ENCODE peak calls at places on chromosomes 13 and 19, in eight cellular contexts. One of them, this sample, is unnamed.

GRCh38 chr13:74444877-74445479 is 310.8 kb upstream of the KLF12 start:
- DNase-seq in AG04450: no peak
- DNase-seq in brain microvascular endothelial cell: peak
- DNase-seq in AG10803: peak
- DNase-seq in CD4-positive, alpha-beta T cell: no peak
- DNase-seq in fibroblast of pulmonary artery: no peak
- DNase-seq in cardiac fibroblast: no peak
- DNase-seq in tibial nerve: no peak
- DNase-seq in this sample: peak

GRCh38 chr19:47253467-47253881 is 2.9 kb upstream of the CCDC9 start:
- DNase-seq in cardiac fibroblast: peak
- DNase-seq in tibial nerve: no peak
- DNase-seq in fibroblast of pulmonary artery: peak
- DNase-seq in CD4-positive, alpha-beta T cell: no peak
- DNase-seq in brain microvascular endothelial cell: peak
- DNase-seq in AG10803: peak
- DNase-seq in AG04450: peak
- DNase-seq in this sample: peak

GRCh38 chr19:50554212-50554611 is 14.0 kb downstream of the LRRC4B start:
- DNase-seq in brain microvascular endothelial cell: no peak
- DNase-seq in AG10803: no peak
- DNase-seq in fibroblast of pulmonary artery: no peak
- DNase-seq in tibial nerve: no peak
- DNase-seq in cardiac fibroblast: no peak
- DNase-seq in CD4-positive, alpha-beta T cell: no peak
- DNase-seq in AG04450: no peak
- DNase-seq in this sample: no peak

GRCh38 chr13:30805603-30806011 is 70.3 kb downstream of the ALOX5AP start:
- DNase-seq in tibial nerve: no peak
- DNase-seq in brain microvascular endothelial cell: no peak
- DNase-seq in fibroblast of pulmonary artery: peak
- DNase-seq in AG10803: no peak
- DNase-seq in CD4-positive, alpha-beta T cell: no peak
- DNase-seq in AG04450: no peak
- DNase-seq in cardiac fibroblast: peak
- DNase-seq in this sample: no peak

GRCh38 chr13:108176685-108177274 is 38.6 kb downstream of the LIG4 start:
- DNase-seq in AG04450: no peak
- DNase-seq in AG10803: no peak
- DNase-seq in fibroblast of pulmonary artery: peak
- DNase-seq in cardiac fibroblast: peak
- DNase-seq in brain microvascular endothelial cell: peak
- DNase-seq in CD4-positive, alpha-beta T cell: peak
- DNase-seq in tibial nerve: no peak
- DNase-seq in this sample: no peak

GRCh38 chr13:51502206-51502651 is 49.4 kb upstream of the INTS6 start:
- DNase-seq in AG10803: no peak
- DNase-seq in fibroblast of pulmonary artery: no peak
- DNase-seq in cardiac fibroblast: no peak
- DNase-seq in AG04450: no peak
- DNase-seq in brain microvascular endothelial cell: no peak
- DNase-seq in CD4-positive, alpha-beta T cell: no peak
- DNase-seq in tibial nerve: no peak
- DNase-seq in this sample: peak

GRCh38 chr19:10419646-10420443 is 493 bp upstream of the PDE4A start:
- DNase-seq in cardiac fibroblast: peak
- DNase-seq in brain microvascular endothelial cell: peak
- DNase-seq in AG10803: no peak
- DNase-seq in fibroblast of pulmonary artery: peak
- DNase-seq in tibial nerve: no peak
- DNase-seq in AG04450: no peak
- DNase-seq in CD4-positive, alpha-beta T cell: no peak
- DNase-seq in this sample: peak

GRCh38 chr19:49790866-49791265 is 22.2 kb downstream of the FUZ start:
- DNase-seq in brain microvascular endothelial cell: no peak
- DNase-seq in fibroblast of pulmonary artery: peak
- DNase-seq in CD4-positive, alpha-beta T cell: no peak
- DNase-seq in cardiac fibroblast: peak
- DNase-seq in AG04450: no peak
- DNase-seq in AG10803: peak
- DNase-seq in tibial nerve: no peak
- DNase-seq in this sample: no peak

GRCh38 chr13:113591750-113592149 is 7.2 kb downstream of the TFDP1 start:
- DNase-seq in AG04450: no peak
- DNase-seq in AG10803: no peak
- DNase-seq in fibroblast of pulmonary artery: no peak
- DNase-seq in tibial nerve: no peak
- DNase-seq in cardiac fibroblast: no peak
- DNase-seq in CD4-positive, alpha-beta T cell: no peak
- DNase-seq in brain microvascular endothelial cell: no peak
- DNase-seq in this sample: no peak

GRCh38 chr19:10335149-10336053 is 2.1 kb upstream of the RAVER1 start:
- DNase-seq in AG10803: no peak
- DNase-seq in brain microvascular endothelial cell: no peak
- DNase-seq in CD4-positive, alpha-beta T cell: no peak
- DNase-seq in AG04450: no peak
- DNase-seq in fibroblast of pulmonary artery: no peak
- DNase-seq in cardiac fibroblast: no peak
- DNase-seq in tibial nerve: no peak
- DNase-seq in this sample: no peak

GRCh38 chr19:1237754-1238372 is at the start of gene CBARP:
- DNase-seq in CD4-positive, alpha-beta T cell: no peak
- DNase-seq in AG10803: no peak
- DNase-seq in tibial nerve: no peak
- DNase-seq in fibroblast of pulmonary artery: peak
- DNase-seq in brain microvascular endothelial cell: no peak
- DNase-seq in AG04450: no peak
- DNase-seq in cardiac fibroblast: peak
- DNase-seq in this sample: no peak

GRCh38 chr19:48959341-48960239 is 4.9 kb downstream of the BAX start:
- DNase-seq in cardiac fibroblast: no peak
- DNase-seq in CD4-positive, alpha-beta T cell: no peak
- DNase-seq in AG10803: no peak
- DNase-seq in brain microvascular endothelial cell: no peak
- DNase-seq in AG04450: no peak
- DNase-seq in fibroblast of pulmonary artery: no peak
- DNase-seq in tibial nerve: no peak
- DNase-seq in this sample: no peak

DNA sequence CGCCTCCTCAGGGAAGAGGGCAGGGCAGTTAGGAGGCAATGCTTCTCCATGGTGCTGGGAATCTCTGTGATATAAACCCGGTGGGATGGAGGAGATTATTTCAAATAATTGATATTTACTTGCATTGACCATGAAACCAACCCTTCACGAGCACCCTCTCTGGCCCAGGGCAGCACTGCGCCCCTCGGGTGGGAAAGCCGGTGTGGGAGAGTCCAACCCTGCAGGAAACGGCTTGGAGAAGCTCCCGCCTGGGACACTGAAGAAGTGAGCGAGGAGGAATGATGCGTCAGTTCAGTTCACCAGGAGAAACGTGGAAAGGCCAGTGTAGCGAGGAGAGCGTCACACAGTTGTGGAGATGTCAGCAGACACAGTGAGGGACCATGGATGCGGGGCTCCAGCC is 99.9 kb downstream of the COL4A2 start:
- DNase-seq in brain microvascular endothelial cell: no peak
- DNase-seq in cardiac fibroblast: no peak
- DNase-seq in fibroblast of pulmonary artery: no peak
- DNase-seq in CD4-positive, alpha-beta T cell: no peak
- DNase-seq in tibial nerve: no peak
- DNase-seq in AG04450: no peak
- DNase-seq in AG10803: no peak
- DNase-seq in this sample: no peak
- TF ChIP-seq CTCF in brain microvascular endothelial cell: peak
- TF ChIP-seq CTCF in cardiac fibroblast: no peak
- TF ChIP-seq CTCF in fibroblast of pulmonary artery: no peak
- TF ChIP-seq CTCF in CD4-positive, alpha-beta T cell: no peak
- TF ChIP-seq CTCF in tibial nerve: no peak
- TF ChIP-seq CTCF in AG04450: no peak
- TF ChIP-seq CTCF in AG10803: no peak
- TF ChIP-seq CTCF in this sample: no peak

GRCh38 chr13:37068962-37069361 is 9.5 kb upstream of the SUPT20H start:
- DNase-seq in CD4-positive, alpha-beta T cell: no peak
- DNase-seq in tibial nerve: no peak
- DNase-seq in fibroblast of pulmonary artery: peak
- DNase-seq in AG04450: no peak
- DNase-seq in AG10803: peak
- DNase-seq in brain microvascular endothelial cell: no peak
- DNase-seq in cardiac fibroblast: peak
- DNase-seq in this sample: peak
- TF ChIP-seq CTCF in CD4-positive, alpha-beta T cell: no peak
- TF ChIP-seq CTCF in tibial nerve: no peak
- TF ChIP-seq CTCF in fibroblast of pulmonary artery: peak
- TF ChIP-seq CTCF in AG04450: peak
- TF ChIP-seq CTCF in AG10803: peak
- TF ChIP-seq CTCF in brain microvascular endothelial cell: no peak
- TF ChIP-seq CTCF in cardiac fibroblast: peak
- TF ChIP-seq CTCF in this sample: peak

GRCh38 chr13:94112227-94112626 is 367.3 kb downstream of the DCT start:
- DNase-seq in brain microvascular endothelial cell: peak
- DNase-seq in AG04450: peak
- DNase-seq in tibial nerve: peak
- DNase-seq in fibroblast of pulmonary artery: peak
- DNase-seq in AG10803: peak
- DNase-seq in cardiac fibroblast: peak
- DNase-seq in CD4-positive, alpha-beta T cell: no peak
- DNase-seq in this sample: peak

GRCh38 chr13:94112731-94113130 is 366.8 kb downstream of the DCT start:
- DNase-seq in cardiac fibroblast: no peak
- DNase-seq in AG04450: no peak
- DNase-seq in CD4-positive, alpha-beta T cell: no peak
- DNase-seq in AG10803: no peak
- DNase-seq in tibial nerve: no peak
- DNase-seq in brain microvascular endothelial cell: no peak
- DNase-seq in fibroblast of pulmonary artery: no peak
- DNase-seq in this sample: no peak

GRCh38 chr13:94119360-94119936 is 360.0 kb downstream of the DCT start:
- DNase-seq in tibial nerve: no peak
- DNase-seq in fibroblast of pulmonary artery: no peak
- DNase-seq in brain microvascular endothelial cell: no peak
- DNase-seq in cardiac fibroblast: no peak
- DNase-seq in AG04450: no peak
- DNase-seq in CD4-positive, alpha-beta T cell: no peak
- DNase-seq in AG10803: no peak
- DNase-seq in this sample: no peak

GRCh38 chr13:94114166-94114565 is 365.3 kb downstream of the DCT start:
- DNase-seq in tibial nerve: no peak
- DNase-seq in AG10803: no peak
- DNase-seq in cardiac fibroblast: no peak
- DNase-seq in brain microvascular endothelial cell: no peak
- DNase-seq in fibroblast of pulmonary artery: no peak
- DNase-seq in CD4-positive, alpha-beta T cell: no peak
- DNase-seq in AG04450: no peak
- DNase-seq in this sample: no peak

DNA sequence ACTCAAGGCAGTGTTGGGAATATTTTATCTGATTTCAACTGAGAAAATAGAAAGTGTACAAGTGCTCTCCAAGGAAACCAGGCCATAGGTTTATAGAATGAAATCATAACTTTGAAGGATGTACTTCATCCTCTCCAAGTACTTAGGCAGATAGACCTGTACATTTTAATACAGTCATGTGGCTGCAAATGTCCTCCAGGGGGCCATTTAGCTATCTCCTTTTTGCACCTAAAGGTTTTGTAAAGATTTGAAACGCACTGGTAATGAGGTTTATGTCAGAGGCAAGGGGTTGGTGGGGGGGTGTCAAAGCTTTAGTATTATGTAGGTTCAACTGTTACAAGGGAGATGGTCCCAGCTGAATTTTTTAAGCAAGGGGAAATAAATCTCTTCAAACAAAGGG is 364.4 kb downstream of the DCT start:
- DNase-seq in AG10803: no peak
- DNase-seq in brain microvascular endothelial cell: no peak
- DNase-seq in CD4-positive, alpha-beta T cell: no peak
- DNase-seq in AG04450: no peak
- DNase-seq in cardiac fibroblast: no peak
- DNase-seq in tibial nerve: no peak
- DNase-seq in fibroblast of pulmonary artery: no peak
- DNase-seq in this sample: no peak
- TF ChIP-seq CTCF in AG10803: no peak
- TF ChIP-seq CTCF in brain microvascular endothelial cell: peak
- TF ChIP-seq CTCF in CD4-positive, alpha-beta T cell: no peak
- TF ChIP-seq CTCF in AG04450: no peak
- TF ChIP-seq CTCF in cardiac fibroblast: no peak
- TF ChIP-seq CTCF in tibial nerve: no peak
- TF ChIP-seq CTCF in fibroblast of pulmonary artery: no peak
- TF ChIP-seq CTCF in this sample: peak

GRCh38 chr13:31824705-31825512 is 85.6 kb downstream of the RXFP2 start:
- DNase-seq in cardiac fibroblast: peak
- DNase-seq in CD4-positive, alpha-beta T cell: no peak
- DNase-seq in AG04450: no peak
- DNase-seq in tibial nerve: no peak
- DNase-seq in brain microvascular endothelial cell: peak
- DNase-seq in AG10803: peak
- DNase-seq in fibroblast of pulmonary artery: peak
- DNase-seq in this sample: peak
- TF ChIP-seq CTCF in cardiac fibroblast: peak
- TF ChIP-seq CTCF in CD4-positive, alpha-beta T cell: peak
- TF ChIP-seq CTCF in AG04450: peak
- TF ChIP-seq CTCF in tibial nerve: peak
- TF ChIP-seq CTCF in brain microvascular endothelial cell: peak
- TF ChIP-seq CTCF in AG10803: peak
- TF ChIP-seq CTCF in fibroblast of pulmonary artery: no peak
- TF ChIP-seq CTCF in this sample: peak

DNA sequence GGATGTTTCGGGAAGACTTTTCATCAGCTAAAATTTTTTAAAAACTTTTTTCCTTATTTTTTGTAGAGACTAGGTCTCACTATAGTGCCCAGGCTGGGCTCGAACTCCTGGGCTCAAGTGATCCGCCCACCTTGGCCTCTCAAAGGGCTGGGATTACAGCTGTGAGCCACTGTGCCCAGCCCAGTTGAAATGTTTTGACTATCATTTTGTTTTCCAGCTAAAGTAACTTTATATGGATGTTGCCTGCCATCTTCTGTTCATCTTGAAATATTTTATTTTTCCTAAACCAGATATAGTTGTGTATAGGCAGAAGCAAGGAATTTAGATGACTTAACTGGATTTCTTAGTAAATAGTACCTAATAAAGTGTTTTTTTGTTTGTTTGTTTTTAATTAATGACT is 7.0 kb downstream of the CAB39L start:
- DNase-seq in AG04450: no peak
- DNase-seq in brain microvascular endothelial cell: peak
- DNase-seq in AG10803: peak
- DNase-seq in fibroblast of pulmonary artery: peak
- DNase-seq in cardiac fibroblast: peak
- DNase-seq in tibial nerve: peak
- DNase-seq in CD4-positive, alpha-beta T cell: no peak
- DNase-seq in this sample: peak
- TF ChIP-seq CTCF in AG04450: peak
- TF ChIP-seq CTCF in brain microvascular endothelial cell: peak
- TF ChIP-seq CTCF in AG10803: peak
- TF ChIP-seq CTCF in fibroblast of pulmonary artery: no peak
- TF ChIP-seq CTCF in cardiac fibroblast: no peak
- TF ChIP-seq CTCF in tibial nerve: peak
- TF ChIP-seq CTCF in CD4-positive, alpha-beta T cell: no peak
- TF ChIP-seq CTCF in this sample: peak

GRCh38 chr19:14383556-14383897 is 2.3 kb downstream of the ADGRE5 start:
- DNase-seq in cardiac fibroblast: peak
- DNase-seq in brain microvascular endothelial cell: no peak
- DNase-seq in AG04450: no peak
- DNase-seq in fibroblast of pulmonary artery: peak
- DNase-seq in tibial nerve: no peak
- DNase-seq in CD4-positive, alpha-beta T cell: no peak
- DNase-seq in AG10803: peak
- DNase-seq in this sample: no peak
- TF ChIP-seq CTCF in cardiac fibroblast: peak
- TF ChIP-seq CTCF in brain microvascular endothelial cell: no peak
- TF ChIP-seq CTCF in AG04450: peak
- TF ChIP-seq CTCF in fibroblast of pulmonary artery: no peak
- TF ChIP-seq CTCF in tibial nerve: no peak
- TF ChIP-seq CTCF in CD4-positive, alpha-beta T cell: no peak
- TF ChIP-seq CTCF in AG10803: peak
- TF ChIP-seq CTCF in this sample: no peak